ENCODE peak calls at places on chromosomes 1 and 21, in five cellular contexts. S, L, K, A and C are unnamed samples.

GRCh38 chr21:29315155-29315749 is 16.5 kb downstream of the BACH1 start:
- DNase-seq in S (no peak), L (no peak), K (no peak), A (no peak), C (no peak)

GRCh38 chr1:224454337-224455055 is 19.9 kb upstream of the WDR26 start:
- DNase-seq in S (no peak), L (no peak), K (no peak), A (no peak), C (no peak)

GRCh38 chr1:235552146-235552716 is 48.0 kb upstream of the B3GALNT2 start:
- DNase-seq in S (no peak), L (no peak), K (no peak), A (no peak), C (no peak)

GRCh38 chr21:46220847-46221246 is 7.7 kb downstream of the LSS start:
- DNase-seq in S (no peak), L (no peak), K (no peak), A (no peak), C (no peak)

GRCh38 chr1:114331936-114332335 is 178.3 kb upstream of the SYT6 start:
- DNase-seq in S (no peak), L (no peak), K (no peak), A (no peak), C (no peak)

GRCh38 chr1:40530735-40531380 is 579 bp upstream of the ZNF684 start:
- DNase-seq in S (no peak), L (peak; percentile 28), K (no peak), A (peak; percentile 40), C (peak; percentile 23)

GRCh38 chr1:116514708-116515525 is 55.9 kb downstream of the CD58 start:
- DNase-seq in S (peak; percentile 88), L (no peak), K (no peak), A (no peak), C (no peak)

GRCh38 chr1:184419734-184420161 is 32.9 kb downstream of the C1orf21 start:
- DNase-seq in S (no peak), L (peak; percentile 13), K (no peak), A (no peak), C (peak; percentile 36)

GRCh38 chr1:227125929-227126545 is 185.9 kb downstream of the COQ8A start:
- DNase-seq in S (no peak), L (no peak), K (no peak), A (no peak), C (no peak)

GRCh38 chr1:31574749-31575372 is 1.5 kb upstream of the TINAGL1 start:
- DNase-seq in S (no peak), L (no peak), K (peak; percentile 45), A (no peak), C (no peak)

GRCh38 chr1:2934642-2935081 is 86.6 kb upstream of the ACTRT2 start:
- DNase-seq in S (no peak), L (no peak), K (no peak), A (no peak), C (no peak)

GRCh38 chr1:5992814-5993552 is 758 bp upstream of the NPHP4 start:
- DNase-seq in S (no peak), L (no peak), K (peak; percentile 80), A (peak; percentile 83), C (no peak)

GRCh38 chr1:182213163-182213562 is 151.7 kb upstream of the ZNF648 start:
- DNase-seq in S (no peak), L (no peak), K (no peak), A (no peak), C (no peak)

GRCh38 chr1:76023669-76024407 is 50.7 kb upstream of the ST6GALNAC3 start:
- DNase-seq in S (no peak), L (no peak), K (no peak), A (no peak), C (peak; percentile 11)

GRCh38 chr1:171141336-171142051 is 43.6 kb upstream of the FMO2 start:
- DNase-seq in S (no peak), L (no peak), K (no peak), A (no peak), C (peak; percentile 96)

GRCh38 chr1:35573198-35573775 is at the start of gene TFAP2E:
- DNase-seq in S (no peak), L (peak; percentile 38), K (no peak), A (peak; percentile 85), C (no peak)

GRCh38 chr21:26061437-26061836 is 109.1 kb downstream of the APP start:
- DNase-seq in S (no peak), L (no peak), K (no peak), A (no peak), C (peak; percentile 71)

GRCh38 chr1:2473198-2473597 is 2.9 kb upstream of the PLCH2 start:
- DNase-seq in S (no peak), L (no peak), K (no peak), A (no peak), C (no peak)

GRCh38 chr1:68600049-68600661 is 103.3 kb upstream of the DEPDC1 start:
- DNase-seq in S (no peak), L (peak; percentile 0), K (peak; percentile 9), A (peak; percentile 12), C (peak; percentile 6)

GRCh38 chr1:155527672-155528071 is 34.9 kb downstream of the ASH1L start:
- DNase-seq in S (no peak), L (no peak), K (no peak), A (no peak), C (no peak)

GRCh38 chr21:23725576-23725975 is 1881.7 kb downstream of the MRPL39 start:
- DNase-seq in S (no peak), L (no peak), K (no peak), A (no peak), C (no peak)

GRCh38 chr1:150567717-150568561 is 11.5 kb downstream of the MCL1 start:
- DNase-seq in S (no peak), L (peak; percentile 77), K (peak; percentile 55), A (peak; percentile 56), C (peak; percentile 98)

GRCh38 chr1:43271186-43272118 is 1.7 kb downstream of the TMEM125 start:
- DNase-seq in S (no peak), L (no peak), K (no peak), A (peak; percentile 8), C (peak; percentile 4)

GRCh38 chr21:27954806-27955205 is 987.9 kb upstream of the ADAMTS5 start:
- DNase-seq in S (no peak), L (no peak), K (no peak), A (no peak), C (peak; percentile 71)

GRCh38 chr1:168469690-168470089 is 74.1 kb downstream of the XCL2 start:
- DNase-seq in S (no peak), L (no peak), K (peak; percentile 57), A (peak; percentile 54), C (peak; percentile 40)

GRCh38 chr1:75188892-75189291 is 54.7 kb downstream of the LHX8 start:
- DNase-seq in S (no peak), L (no peak), K (no peak), A (no peak), C (no peak)

GRCh38 chr1:38213720-38214367 is 167.3 kb upstream of the POU3F1 start:
- DNase-seq in S (no peak), L (no peak), K (peak; percentile 64), A (peak; percentile 44), C (no peak)

GRCh38 chr21:46051821-46052675 is 45.9 kb upstream of the COL6A2 start:
- DNase-seq in S (no peak), L (no peak), K (no peak), A (no peak), C (no peak)

GRCh38 chr21:38323721-38324591 is 67.2 kb downstream of the KCNJ15 start:
- DNase-seq in S (no peak), L (peak; percentile 39), K (no peak), A (no peak), C (peak; percentile 94)

GRCh38 chr1:58649555-58649954 is 50.3 kb downstream of the MYSM1 start:
- DNase-seq in S (no peak), L (no peak), K (no peak), A (no peak), C (no peak)

GRCh38 chr1:194658090-194658439 is 1471.7 kb upstream of the B3GALT2 start:
- DNase-seq in S (no peak), L (peak; percentile 21), K (peak; percentile 48), A (no peak), C (peak; percentile 81)
- TF ChIP-seq SMC3 in S (no peak), L (no peak), K (no peak), A (no peak), C (no peak)

GRCh38 chr1:26064591-26064990 is 2.8 kb downstream of the TRIM63 start:
- DNase-seq in S (no peak), L (no peak), K (no peak), A (no peak), C (no peak)
- TF ChIP-seq SMC3 in S (no peak), L (no peak), K (no peak), A (no peak), C (no peak)

GRCh38 chr1:208254862-208255261 is 10.7 kb upstream of the PLXNA2 start:
- DNase-seq in S (no peak), L (no peak), K (no peak), A (no peak), C (peak; percentile 52)
- TF ChIP-seq SMC3 in S (no peak), L (no peak), K (no peak), A (no peak), C (no peak)

GRCh38 chr1:222749927-222750326 is 12.9 kb downstream of the FAM177B start:
- DNase-seq in S (no peak), L (peak; percentile 19), K (no peak), A (peak; percentile 40), C (no peak)
- TF ChIP-seq SMC3 in S (no peak), L (no peak), K (no peak), A (no peak), C (no peak)

GRCh38 chr1:54796902-54797301 is 4.2 kb downstream of the TTC22 start:
- DNase-seq in S (no peak), L (no peak), K (no peak), A (no peak), C (no peak)

GRCh38 chr1:54800041-54800898 is 853 bp downstream of the TTC22 start:
- DNase-seq in S (no peak), L (no peak), K (no peak), A (no peak), C (no peak)

GRCh38 chr1:54798769-54799641 is 2.1 kb downstream of the TTC22 start:
- DNase-seq in S (peak; percentile 41), L (no peak), K (no peak), A (no peak), C (peak; percentile 36)

GRCh38 chr1:54795841-54796468 is 5.2 kb downstream of the TTC22 start:
- DNase-seq in S (no peak), L (no peak), K (no peak), A (no peak), C (no peak)

DNA sequence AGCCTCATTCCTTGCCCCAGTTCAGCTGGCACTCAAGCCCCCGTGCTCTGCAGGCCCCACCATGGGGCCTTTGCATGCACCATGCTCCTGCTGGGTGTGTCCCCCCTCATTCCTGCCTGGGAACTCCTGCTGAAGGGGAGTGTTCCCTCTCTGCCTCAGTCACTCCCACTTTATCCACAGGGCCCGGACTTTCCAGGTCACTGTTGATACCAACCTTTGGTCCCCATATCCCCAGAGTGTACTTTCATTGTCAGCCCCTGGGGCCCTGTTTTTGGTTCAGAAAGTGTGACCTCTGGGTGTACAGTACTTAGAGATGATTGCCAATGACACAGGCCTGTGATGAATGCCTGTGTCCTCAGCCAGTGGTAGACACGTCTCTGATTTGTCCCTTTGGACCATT is 2.9 kb downstream of the TTC22 start:
- DNase-seq in S (no peak), L (no peak), K (no peak), A (no peak), C (no peak)
- TF ChIP-seq SMC3 in S (no peak), L (no peak), K (no peak), A (no peak), C (no peak)